ENCODE peak calls at places on chromosome 22, in seven cellular contexts. J is lower leg skin, W is IMR-90, B is A549, V is body of pancreas, R is Peyer's patch, S is tibial nerve. A is an unnamed sample.

GRCh38 chr22:40196628-40197027 is 18.9 kb downstream of the TNRC6B start:
- DNase-seq in J (no peak), W (peak), B (no peak), V (no peak), R (peak), S (no peak), A (no peak)

GRCh38 chr22:40592352-40593113 is 44.0 kb downstream of the MRTFA start:
- DNase-seq in J (no peak), W (no peak), B (no peak), V (no peak), R (no peak), S (no peak), A (no peak)

GRCh38 chr22:49188591-49188990 is 639.1 kb downstream of the BRD1 start:
- DNase-seq in J (no peak), W (no peak), B (no peak), V (no peak), R (no peak), S (no peak), A (no peak)

GRCh38 chr22:37330200-37331033 is 48.1 kb downstream of the CYTH4 start:
- DNase-seq in J (no peak), W (peak), B (peak), V (peak), R (peak), S (no peak), A (no peak)

GRCh38 chr22:45441158-45441557 is 27.7 kb downstream of the RIBC2 start:
- DNase-seq in J (peak), W (peak), B (peak), V (peak), R (peak), S (peak), A (peak)

GRCh38 chr22:36641902-36642640 is 61.5 kb downstream of the CACNG2 start:
- DNase-seq in J (peak), W (peak), B (peak), V (no peak), R (no peak), S (no peak), A (no peak)

GRCh38 chr22:49136041-49136815 is 691.4 kb downstream of the BRD1 start:
- DNase-seq in J (no peak), W (no peak), B (no peak), V (no peak), R (no peak), S (no peak), A (no peak)

GRCh38 chr22:24284747-24285203 is 14.1 kb downstream of the SPECC1L start:
- DNase-seq in J (no peak), W (peak), B (no peak), V (no peak), R (no peak), S (no peak), A (no peak)

GRCh38 chr22:21815357-21815756 is 52.1 kb downstream of the MAPK1 start:
- DNase-seq in J (no peak), W (no peak), B (no peak), V (no peak), R (no peak), S (no peak), A (no peak)

GRCh38 chr22:36376265-36376664 is 11.5 kb downstream of the MYH9 start:
- DNase-seq in J (no peak), W (no peak), B (no peak), V (no peak), R (no peak), S (no peak), A (no peak)

GRCh38 chr22:40462195-40462988 is 92.0 kb downstream of the SGSM3 start:
- DNase-seq in J (no peak), W (no peak), B (no peak), V (no peak), R (peak), S (no peak), A (no peak)

GRCh38 chr22:50251472-50252054 is 498 bp upstream of the HDAC10 start:
- DNase-seq in J (no peak), W (no peak), B (no peak), V (no peak), R (no peak), S (no peak), A (no peak)

GRCh38 chr22:50249382-50250248 is 1.4 kb downstream of the HDAC10 start:
- DNase-seq in J (no peak), W (no peak), B (no peak), V (no peak), R (no peak), S (no peak), A (no peak)

GRCh38 chr22:50252081-50253045 is 1.3 kb upstream of the HDAC10 start:
- DNase-seq in J (peak), W (peak), B (peak), V (peak), R (peak), S (peak), A (peak)

GRCh38 chr22:50250249-50250554 is 863 bp downstream of the HDAC10 start:
- DNase-seq in J (no peak), W (no peak), B (no peak), V (no peak), R (no peak), S (no peak), A (no peak)

DNA sequence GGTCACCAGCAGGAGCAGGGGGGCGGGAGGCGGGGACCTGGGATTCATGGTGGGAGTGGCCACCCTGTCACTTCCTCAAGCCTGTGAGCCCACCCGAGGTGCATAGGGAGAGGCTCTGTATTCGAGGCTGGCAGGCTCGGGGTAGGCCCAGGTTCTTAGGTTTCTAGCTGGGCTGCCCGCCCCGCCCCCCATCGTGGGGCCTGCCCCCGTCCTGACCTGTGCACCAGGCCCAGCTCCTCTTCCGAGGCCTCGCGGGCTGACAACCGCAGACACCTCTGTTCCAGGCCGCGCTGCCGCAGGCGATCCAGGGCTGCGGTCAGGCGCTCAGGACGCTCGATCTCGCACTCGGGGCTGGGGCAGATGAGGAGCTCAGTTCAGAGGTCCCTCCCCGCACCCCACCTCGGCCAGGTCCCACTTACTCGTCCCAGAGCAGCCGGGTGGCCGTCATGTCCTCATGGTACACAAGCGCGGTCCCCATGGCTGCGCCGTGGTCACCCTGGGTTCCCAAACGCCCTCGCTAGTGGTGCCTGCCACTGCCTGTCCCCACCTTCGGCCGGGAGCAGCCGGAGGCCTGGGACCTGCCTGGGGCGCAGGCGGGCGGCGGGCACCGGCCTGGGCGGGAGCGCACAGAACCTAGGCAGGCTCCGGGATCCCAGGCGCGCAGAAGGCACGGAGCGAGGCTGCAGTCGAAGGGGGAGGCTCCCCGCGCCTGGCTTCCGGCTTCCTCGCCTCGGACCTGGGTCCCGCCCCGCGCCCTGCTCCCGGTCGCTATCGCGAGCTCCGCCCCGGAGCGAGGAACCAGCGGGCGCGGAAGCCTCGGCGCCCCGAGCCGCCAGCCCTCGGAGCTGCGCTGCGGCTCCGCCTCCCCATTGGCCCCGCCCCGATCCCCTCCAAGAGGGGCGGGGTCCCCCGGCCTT is at the start of gene HDAC10:
- DNase-seq in J (peak), W (peak), B (peak), V (peak), R (peak), S (no peak), A (peak)
- TF ChIP-seq POLR2A in J (no peak), W (no peak), B (no peak), V (peak), R (peak), S (no peak), A (peak)

GRCh38 chr22:23100124-23100801 is 29.9 kb downstream of the GNAZ start:
- DNase-seq in J (no peak), W (no peak), B (no peak), V (no peak), R (no peak), S (no peak), A (no peak)
- TF ChIP-seq POLR2A in J (no peak), W (no peak), B (no peak), V (no peak), R (no peak), S (no peak), A (no peak)

GRCh38 chr22:20092477-20092854 is 12.4 kb downstream of the DGCR8 start:
- DNase-seq in J (no peak), W (no peak), B (no peak), V (no peak), R (no peak), S (no peak), A (no peak)
- TF ChIP-seq POLR2A in J (no peak), W (no peak), B (no peak), V (no peak), R (no peak), S (no peak), A (no peak)

DNA sequence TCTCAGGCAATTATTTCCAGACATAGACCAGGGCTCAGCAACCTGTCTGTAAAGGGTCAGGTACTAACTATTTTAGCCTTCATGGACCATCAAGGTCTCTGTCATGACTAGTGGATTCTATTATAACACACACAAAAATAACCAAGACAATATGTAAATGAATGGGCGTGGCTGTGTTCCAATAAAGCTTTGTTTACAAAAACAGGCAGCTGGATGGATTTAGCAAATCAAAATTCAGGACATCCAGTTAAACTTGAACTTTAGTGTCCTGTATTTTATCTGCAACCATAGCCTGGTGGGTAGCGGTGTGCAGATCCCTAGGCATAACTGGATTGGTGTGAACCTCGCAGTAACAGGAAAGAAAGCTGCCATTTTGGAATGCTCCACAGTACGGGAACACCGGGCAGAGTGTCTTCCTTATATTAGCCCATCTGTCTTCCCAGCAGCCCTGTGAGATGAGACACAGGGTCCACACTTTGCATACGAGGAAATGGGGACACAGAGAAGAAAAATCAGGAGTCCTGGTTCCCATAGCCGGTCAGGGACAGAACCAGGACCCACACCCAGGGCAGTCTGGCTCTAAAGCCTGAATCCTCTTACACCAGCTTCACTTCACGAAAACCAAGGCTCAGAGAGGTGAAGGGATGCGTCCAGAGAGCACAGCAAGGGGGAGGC is 15.6 kb downstream of the LIF start:
- DNase-seq in J (no peak), W (no peak), B (no peak), V (no peak), R (no peak), S (no peak), A (no peak)
- TF ChIP-seq POLR2A in J (no peak), W (no peak), B (no peak), V (no peak), R (no peak), S (no peak), A (no peak)

DNA sequence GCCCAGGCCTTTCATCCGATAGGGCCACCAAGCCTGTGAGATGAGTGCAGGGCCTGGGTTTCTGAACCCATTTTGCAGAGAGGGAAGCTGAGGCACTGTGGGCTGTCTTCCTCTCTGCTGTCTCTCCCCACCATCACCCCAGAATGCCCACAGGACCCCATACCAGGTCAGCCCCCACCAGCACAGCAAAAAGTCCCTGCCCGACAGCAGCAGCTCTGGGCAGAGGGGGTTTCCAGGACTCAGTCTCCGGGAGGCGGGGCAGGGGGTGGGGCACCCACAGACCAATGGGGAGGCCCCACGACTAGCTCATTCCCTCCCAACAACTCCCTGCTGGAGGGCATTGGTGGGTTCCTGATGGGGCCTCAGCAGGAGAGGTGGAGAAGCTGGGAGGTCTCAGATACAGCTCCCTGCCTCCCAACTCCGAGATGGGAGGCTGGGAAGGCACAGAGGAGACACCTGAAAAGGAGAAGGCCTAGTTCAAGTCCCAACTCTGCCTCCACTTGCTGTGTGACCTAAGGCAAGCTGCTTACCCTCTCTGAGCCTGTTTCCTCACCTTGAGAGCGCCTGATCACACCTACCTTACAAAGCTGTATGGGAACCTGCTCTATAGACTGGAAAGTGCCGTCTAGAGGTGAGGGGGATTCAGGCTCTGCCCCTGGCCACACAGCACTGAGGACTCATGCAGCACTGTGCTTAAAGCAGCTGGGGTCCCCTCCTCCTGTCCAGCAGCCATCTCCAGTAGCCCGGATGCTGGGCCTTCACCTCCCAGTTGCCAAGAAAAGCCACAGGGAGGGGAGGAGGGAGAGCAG is 3.5 kb downstream of the CBX7 start:
- DNase-seq in J (no peak), W (no peak), B (no peak), V (peak), R (peak), S (peak), A (peak)
- TF ChIP-seq POLR2A in J (no peak), W (no peak), B (no peak), V (no peak), R (no peak), S (no peak), A (peak)

GRCh38 chr22:35070451-35071093 is 4.6 kb downstream of the ISX start:
- DNase-seq in J (no peak), W (no peak), B (no peak), V (no peak), R (peak), S (no peak), A (no peak)
- TF ChIP-seq POLR2A in J (no peak), W (no peak), B (no peak), V (no peak), R (no peak), S (no peak), A (no peak)

GRCh38 chr22:42868751-42869251 is 11.7 kb upstream of the ARFGAP3 start:
- DNase-seq in J (peak), W (peak), B (no peak), V (peak), R (no peak), S (no peak), A (peak)
- TF ChIP-seq POLR2A in J (no peak), W (no peak), B (no peak), V (peak), R (no peak), S (no peak), A (no peak)

GRCh38 chr22:29195118-29195963 is 10.4 kb upstream of the EMID1 start:
- DNase-seq in J (no peak), W (no peak), B (no peak), V (no peak), R (no peak), S (no peak), A (no peak)

GRCh38 chr22:29194269-29194668 is 11.4 kb upstream of the EMID1 start:
- DNase-seq in J (no peak), W (no peak), B (no peak), V (no peak), R (no peak), S (no peak), A (no peak)

GRCh38 chr22:29198240-29198639 is 7.5 kb upstream of the EMID1 start:
- DNase-seq in J (no peak), W (no peak), B (no peak), V (no peak), R (no peak), S (no peak), A (no peak)

GRCh38 chr22:29197096-29197495 is 8.6 kb upstream of the EMID1 start:
- DNase-seq in J (no peak), W (no peak), B (no peak), V (no peak), R (no peak), S (no peak), A (no peak)

GRCh38 chr22:29195964-29196666 is 9.6 kb upstream of the EMID1 start:
- DNase-seq in J (no peak), W (no peak), B (no peak), V (no peak), R (no peak), S (no peak), A (no peak)
- TF ChIP-seq POLR2A in J (no peak), W (no peak), B (no peak), V (no peak), R (no peak), S (no peak), A (no peak)

A was measured in uterus.